ENCODE peak calls at places on chromosomes 1 and 21, in eight cellular contexts. One of them, this sample, is unnamed.

GRCh38 chr1:175267716-175268416 is 75.3 kb upstream of the KIAA0040 start:
- DNase-seq in AG08396: peak; percentile 15
- DNase-seq in T-helper 2 cell: no peak
- DNase-seq in HTR-8/SVneo: no peak
- DNase-seq in NCI-H1930: no peak
- DNase-seq in activated effector memory CD4-positive, alpha-beta T cell treated with Interleukin-2 at 50 U/mL for 16 hours: no peak
- DNase-seq in AG09309: no peak
- DNase-seq in activated B cell treated with CpG ODN at 0.5 μM for 24 hours: no peak
- DNase-seq in this sample: no peak

GRCh38 chr1:197399691-197400521 is 131.9 kb downstream of the CRB1 start:
- DNase-seq in T-helper 2 cell: no peak
- DNase-seq in activated effector memory CD4-positive, alpha-beta T cell treated with Interleukin-2 at 50 U/mL for 16 hours: no peak
- DNase-seq in activated B cell treated with CpG ODN at 0.5 μM for 24 hours: no peak
- DNase-seq in AG08396: peak; percentile 42
- DNase-seq in NCI-H1930: no peak
- DNase-seq in AG09309: no peak
- DNase-seq in HTR-8/SVneo: peak; percentile 44
- DNase-seq in this sample: peak; percentile 25

GRCh38 chr1:242524571-242525359 is at the start of gene PLD5:
- DNase-seq in T-helper 2 cell: no peak
- DNase-seq in NCI-H1930: peak; percentile 48
- DNase-seq in AG09309: no peak
- DNase-seq in HTR-8/SVneo: no peak
- DNase-seq in activated effector memory CD4-positive, alpha-beta T cell treated with Interleukin-2 at 50 U/mL for 16 hours: no peak
- DNase-seq in AG08396: peak; percentile 13
- DNase-seq in activated B cell treated with CpG ODN at 0.5 μM for 24 hours: peak; percentile 15
- DNase-seq in this sample: no peak

GRCh38 chr1:37100310-37100709 is 66.0 kb upstream of the GRIK3 start:
- DNase-seq in AG09309: no peak
- DNase-seq in T-helper 2 cell: no peak
- DNase-seq in activated B cell treated with CpG ODN at 0.5 μM for 24 hours: no peak
- DNase-seq in NCI-H1930: no peak
- DNase-seq in HTR-8/SVneo: no peak
- DNase-seq in AG08396: no peak
- DNase-seq in activated effector memory CD4-positive, alpha-beta T cell treated with Interleukin-2 at 50 U/mL for 16 hours: no peak
- DNase-seq in this sample: no peak

GRCh38 chr21:38861006-38861405 is 55.3 kb downstream of the ETS2 start:
- DNase-seq in NCI-H1930: no peak
- DNase-seq in activated B cell treated with CpG ODN at 0.5 μM for 24 hours: no peak
- DNase-seq in T-helper 2 cell: no peak
- DNase-seq in AG09309: no peak
- DNase-seq in HTR-8/SVneo: no peak
- DNase-seq in AG08396: no peak
- DNase-seq in activated effector memory CD4-positive, alpha-beta T cell treated with Interleukin-2 at 50 U/mL for 16 hours: no peak
- DNase-seq in this sample: no peak

GRCh38 chr1:202638019-202638887 is 72.0 kb downstream of the SYT2 start:
- DNase-seq in AG08396: no peak
- DNase-seq in AG09309: no peak
- DNase-seq in activated effector memory CD4-positive, alpha-beta T cell treated with Interleukin-2 at 50 U/mL for 16 hours: no peak
- DNase-seq in NCI-H1930: no peak
- DNase-seq in activated B cell treated with CpG ODN at 0.5 μM for 24 hours: no peak
- DNase-seq in HTR-8/SVneo: no peak
- DNase-seq in T-helper 2 cell: no peak
- DNase-seq in this sample: no peak

GRCh38 chr1:109912873-109913272 is 2.2 kb downstream of the CSF1 start:
- DNase-seq in T-helper 2 cell: no peak
- DNase-seq in AG08396: peak; percentile 38
- DNase-seq in activated effector memory CD4-positive, alpha-beta T cell treated with Interleukin-2 at 50 U/mL for 16 hours: no peak
- DNase-seq in AG09309: no peak
- DNase-seq in HTR-8/SVneo: no peak
- DNase-seq in NCI-H1930: no peak
- DNase-seq in activated B cell treated with CpG ODN at 0.5 μM for 24 hours: no peak
- DNase-seq in this sample: no peak

GRCh38 chr1:114108741-114109255 is 44.9 kb downstream of the SYT6 start:
- DNase-seq in HTR-8/SVneo: no peak
- DNase-seq in AG08396: no peak
- DNase-seq in activated B cell treated with CpG ODN at 0.5 μM for 24 hours: no peak
- DNase-seq in NCI-H1930: no peak
- DNase-seq in AG09309: no peak
- DNase-seq in activated effector memory CD4-positive, alpha-beta T cell treated with Interleukin-2 at 50 U/mL for 16 hours: no peak
- DNase-seq in T-helper 2 cell: no peak
- DNase-seq in this sample: peak; percentile 56

GRCh38 chr1:198922638-198923430 is 284.0 kb downstream of the PTPRC start:
- DNase-seq in T-helper 2 cell: no peak
- DNase-seq in activated B cell treated with CpG ODN at 0.5 μM for 24 hours: no peak
- DNase-seq in activated effector memory CD4-positive, alpha-beta T cell treated with Interleukin-2 at 50 U/mL for 16 hours: no peak
- DNase-seq in HTR-8/SVneo: no peak
- DNase-seq in NCI-H1930: no peak
- DNase-seq in AG09309: no peak
- DNase-seq in AG08396: no peak
- DNase-seq in this sample: no peak

GRCh38 chr1:114558548-114558947 is 22.9 kb downstream of the BCAS2 start:
- DNase-seq in activated B cell treated with CpG ODN at 0.5 μM for 24 hours: no peak
- DNase-seq in T-helper 2 cell: no peak
- DNase-seq in NCI-H1930: no peak
- DNase-seq in AG09309: no peak
- DNase-seq in activated effector memory CD4-positive, alpha-beta T cell treated with Interleukin-2 at 50 U/mL for 16 hours: no peak
- DNase-seq in HTR-8/SVneo: peak; percentile 6
- DNase-seq in AG08396: no peak
- DNase-seq in this sample: peak; percentile 43

GRCh38 chr1:51516639-51517158 is 2.4 kb downstream of the EPS15 start:
- DNase-seq in activated B cell treated with CpG ODN at 0.5 μM for 24 hours: no peak
- DNase-seq in HTR-8/SVneo: no peak
- DNase-seq in NCI-H1930: no peak
- DNase-seq in activated effector memory CD4-positive, alpha-beta T cell treated with Interleukin-2 at 50 U/mL for 16 hours: no peak
- DNase-seq in AG08396: peak; percentile 8
- DNase-seq in AG09309: no peak
- DNase-seq in T-helper 2 cell: no peak
- DNase-seq in this sample: no peak

GRCh38 chr1:107529511-107530149 is 388.8 kb downstream of the NTNG1 start:
- DNase-seq in AG09309: peak; percentile 31
- DNase-seq in HTR-8/SVneo: peak; percentile 4
- DNase-seq in AG08396: peak; percentile 19
- DNase-seq in T-helper 2 cell: no peak
- DNase-seq in NCI-H1930: peak; percentile 48
- DNase-seq in activated B cell treated with CpG ODN at 0.5 μM for 24 hours: no peak
- DNase-seq in activated effector memory CD4-positive, alpha-beta T cell treated with Interleukin-2 at 50 U/mL for 16 hours: no peak
- DNase-seq in this sample: peak; percentile 70

GRCh38 chr1:77467741-77468140 is 185.9 kb downstream of the AK5 start:
- DNase-seq in NCI-H1930: no peak
- DNase-seq in AG09309: no peak
- DNase-seq in HTR-8/SVneo: no peak
- DNase-seq in activated B cell treated with CpG ODN at 0.5 μM for 24 hours: no peak
- DNase-seq in T-helper 2 cell: no peak
- DNase-seq in activated effector memory CD4-positive, alpha-beta T cell treated with Interleukin-2 at 50 U/mL for 16 hours: no peak
- DNase-seq in AG08396: peak; percentile 14
- DNase-seq in this sample: no peak

GRCh38 chr1:25817840-25818501 is 1.8 kb upstream of the MTFR1L start:
- DNase-seq in AG08396: no peak
- DNase-seq in NCI-H1930: no peak
- DNase-seq in HTR-8/SVneo: no peak
- DNase-seq in activated effector memory CD4-positive, alpha-beta T cell treated with Interleukin-2 at 50 U/mL for 16 hours: no peak
- DNase-seq in T-helper 2 cell: no peak
- DNase-seq in activated B cell treated with CpG ODN at 0.5 μM for 24 hours: no peak
- DNase-seq in AG09309: no peak
- DNase-seq in this sample: no peak

GRCh38 chr1:6614019-6614952 is 755 bp downstream of the PHF13 start:
- DNase-seq in AG09309: no peak
- DNase-seq in T-helper 2 cell: peak; percentile 42
- DNase-seq in NCI-H1930: no peak
- DNase-seq in HTR-8/SVneo: peak; percentile 62
- DNase-seq in activated effector memory CD4-positive, alpha-beta T cell treated with Interleukin-2 at 50 U/mL for 16 hours: peak; percentile 42
- DNase-seq in AG08396: peak; percentile 83
- DNase-seq in activated B cell treated with CpG ODN at 0.5 μM for 24 hours: peak; percentile 62
- DNase-seq in this sample: peak; percentile 84

GRCh38 chr1:15747378-15747777 is 5.1 kb downstream of the TMEM82 start:
- DNase-seq in NCI-H1930: no peak
- DNase-seq in activated B cell treated with CpG ODN at 0.5 μM for 24 hours: no peak
- DNase-seq in HTR-8/SVneo: no peak
- DNase-seq in T-helper 2 cell: no peak
- DNase-seq in AG09309: no peak
- DNase-seq in activated effector memory CD4-positive, alpha-beta T cell treated with Interleukin-2 at 50 U/mL for 16 hours: no peak
- DNase-seq in AG08396: no peak
- DNase-seq in this sample: no peak

GRCh38 chr1:177811461-177811860 is 158.4 kb downstream of the SEC16B start:
- DNase-seq in activated effector memory CD4-positive, alpha-beta T cell treated with Interleukin-2 at 50 U/mL for 16 hours: no peak
- DNase-seq in NCI-H1930: no peak
- DNase-seq in AG08396: no peak
- DNase-seq in HTR-8/SVneo: no peak
- DNase-seq in activated B cell treated with CpG ODN at 0.5 μM for 24 hours: no peak
- DNase-seq in AG09309: no peak
- DNase-seq in T-helper 2 cell: no peak
- DNase-seq in this sample: no peak

GRCh38 chr1:1021010-1021845 is 1.3 kb downstream of the AGRN start:
- DNase-seq in HTR-8/SVneo: no peak
- DNase-seq in AG09309: peak; percentile 17
- DNase-seq in activated effector memory CD4-positive, alpha-beta T cell treated with Interleukin-2 at 50 U/mL for 16 hours: no peak
- DNase-seq in activated B cell treated with CpG ODN at 0.5 μM for 24 hours: no peak
- DNase-seq in NCI-H1930: no peak
- DNase-seq in T-helper 2 cell: no peak
- DNase-seq in AG08396: peak; percentile 84
- DNase-seq in this sample: no peak

GRCh38 chr1:178536844-178537371 is 24.0 kb downstream of the TEX35 start:
- DNase-seq in AG09309: peak; percentile 97
- DNase-seq in AG08396: peak; percentile 93
- DNase-seq in T-helper 2 cell: no peak
- DNase-seq in NCI-H1930: no peak
- DNase-seq in activated effector memory CD4-positive, alpha-beta T cell treated with Interleukin-2 at 50 U/mL for 16 hours: no peak
- DNase-seq in activated B cell treated with CpG ODN at 0.5 μM for 24 hours: no peak
- DNase-seq in HTR-8/SVneo: peak; percentile 73
- DNase-seq in this sample: no peak

GRCh38 chr1:26861286-26861701 is 1.7 kb upstream of the SFN start:
- DNase-seq in AG09309: peak; percentile 14
- DNase-seq in activated B cell treated with CpG ODN at 0.5 μM for 24 hours: no peak
- DNase-seq in activated effector memory CD4-positive, alpha-beta T cell treated with Interleukin-2 at 50 U/mL for 16 hours: no peak
- DNase-seq in T-helper 2 cell: no peak
- DNase-seq in HTR-8/SVneo: peak; percentile 36
- DNase-seq in AG08396: peak; percentile 56
- DNase-seq in NCI-H1930: no peak
- DNase-seq in this sample: no peak

GRCh38 chr1:60564856-60565445 is 491.4 kb upstream of the C1orf87 start:
- DNase-seq in activated B cell treated with CpG ODN at 0.5 μM for 24 hours: no peak
- DNase-seq in HTR-8/SVneo: no peak
- DNase-seq in activated effector memory CD4-positive, alpha-beta T cell treated with Interleukin-2 at 50 U/mL for 16 hours: no peak
- DNase-seq in NCI-H1930: peak; percentile 31
- DNase-seq in AG08396: no peak
- DNase-seq in AG09309: no peak
- DNase-seq in T-helper 2 cell: no peak
- DNase-seq in this sample: no peak

GRCh38 chr1:163538682-163539081 is 216.9 kb downstream of the NUF2 start:
- DNase-seq in NCI-H1930: no peak
- DNase-seq in HTR-8/SVneo: no peak
- DNase-seq in AG08396: no peak
- DNase-seq in activated B cell treated with CpG ODN at 0.5 μM for 24 hours: no peak
- DNase-seq in AG09309: no peak
- DNase-seq in activated effector memory CD4-positive, alpha-beta T cell treated with Interleukin-2 at 50 U/mL for 16 hours: no peak
- DNase-seq in T-helper 2 cell: no peak
- DNase-seq in this sample: no peak

GRCh38 chr21:29453511-29453910 is 154.8 kb downstream of the BACH1 start:
- DNase-seq in NCI-H1930: no peak
- DNase-seq in activated B cell treated with CpG ODN at 0.5 μM for 24 hours: no peak
- DNase-seq in AG08396: no peak
- DNase-seq in T-helper 2 cell: no peak
- DNase-seq in HTR-8/SVneo: no peak
- DNase-seq in AG09309: no peak
- DNase-seq in activated effector memory CD4-positive, alpha-beta T cell treated with Interleukin-2 at 50 U/mL for 16 hours: no peak
- DNase-seq in this sample: no peak

GRCh38 chr1:56577859-56578663 is 1.3 kb downstream of the PLPP3 start:
- DNase-seq in AG09309: no peak
- DNase-seq in T-helper 2 cell: no peak
- DNase-seq in AG08396: peak; percentile 56
- DNase-seq in HTR-8/SVneo: peak; percentile 18
- DNase-seq in activated B cell treated with CpG ODN at 0.5 μM for 24 hours: peak; percentile 43
- DNase-seq in activated effector memory CD4-positive, alpha-beta T cell treated with Interleukin-2 at 50 U/mL for 16 hours: no peak
- DNase-seq in NCI-H1930: peak; percentile 12
- DNase-seq in this sample: peak; percentile 32

GRCh38 chr1:222372221-222372620 is 175.7 kb downstream of the HHIPL2 start:
- DNase-seq in HTR-8/SVneo: no peak
- DNase-seq in T-helper 2 cell: no peak
- DNase-seq in activated effector memory CD4-positive, alpha-beta T cell treated with Interleukin-2 at 50 U/mL for 16 hours: no peak
- DNase-seq in NCI-H1930: no peak
- DNase-seq in activated B cell treated with CpG ODN at 0.5 μM for 24 hours: no peak
- DNase-seq in AG08396: no peak
- DNase-seq in AG09309: no peak
- DNase-seq in this sample: no peak

GRCh38 chr1:219010720-219011119 is 163.0 kb upstream of the LYPLAL1 start:
- DNase-seq in T-helper 2 cell: no peak
- DNase-seq in activated effector memory CD4-positive, alpha-beta T cell treated with Interleukin-2 at 50 U/mL for 16 hours: no peak
- DNase-seq in activated B cell treated with CpG ODN at 0.5 μM for 24 hours: no peak
- DNase-seq in AG08396: no peak
- DNase-seq in HTR-8/SVneo: no peak
- DNase-seq in NCI-H1930: no peak
- DNase-seq in AG09309: no peak
- DNase-seq in this sample: no peak

GRCh38 chr1:41843378-41843777 is 75.3 kb downstream of the HIVEP3 start:
- DNase-seq in HTR-8/SVneo: peak; percentile 8
- DNase-seq in T-helper 2 cell: no peak
- DNase-seq in NCI-H1930: no peak
- DNase-seq in activated effector memory CD4-positive, alpha-beta T cell treated with Interleukin-2 at 50 U/mL for 16 hours: no peak
- DNase-seq in AG09309: peak; percentile 67
- DNase-seq in AG08396: no peak
- DNase-seq in activated B cell treated with CpG ODN at 0.5 μM for 24 hours: no peak
- DNase-seq in this sample: no peak

GRCh38 chr1:119742193-119742592 is 26.5 kb downstream of the HMGCS2 start:
- DNase-seq in activated B cell treated with CpG ODN at 0.5 μM for 24 hours: no peak
- DNase-seq in AG09309: peak; percentile 3
- DNase-seq in NCI-H1930: no peak
- DNase-seq in AG08396: peak; percentile 74
- DNase-seq in HTR-8/SVneo: no peak
- DNase-seq in activated effector memory CD4-positive, alpha-beta T cell treated with Interleukin-2 at 50 U/mL for 16 hours: no peak
- DNase-seq in T-helper 2 cell: no peak
- DNase-seq in this sample: no peak

GRCh38 chr1:197342044-197342565 is 74.1 kb downstream of the CRB1 start:
- DNase-seq in T-helper 2 cell: no peak
- DNase-seq in activated effector memory CD4-positive, alpha-beta T cell treated with Interleukin-2 at 50 U/mL for 16 hours: no peak
- DNase-seq in NCI-H1930: no peak
- DNase-seq in AG09309: no peak
- DNase-seq in activated B cell treated with CpG ODN at 0.5 μM for 24 hours: no peak
- DNase-seq in AG08396: no peak
- DNase-seq in HTR-8/SVneo: no peak
- DNase-seq in this sample: no peak

GRCh38 chr1:207672525-207673130 is 27.7 kb downstream of the CR1L start:
- DNase-seq in activated effector memory CD4-positive, alpha-beta T cell treated with Interleukin-2 at 50 U/mL for 16 hours: no peak
- DNase-seq in HTR-8/SVneo: peak; percentile 46
- DNase-seq in T-helper 2 cell: no peak
- DNase-seq in NCI-H1930: peak; percentile 11
- DNase-seq in AG09309: no peak
- DNase-seq in AG08396: peak; percentile 35
- DNase-seq in activated B cell treated with CpG ODN at 0.5 μM for 24 hours: no peak
- DNase-seq in this sample: peak; percentile 28

GRCh38 chr1:230541306-230541705 is 101.0 kb upstream of the COG2 start:
- DNase-seq in AG08396: no peak
- DNase-seq in T-helper 2 cell: no peak
- DNase-seq in HTR-8/SVneo: no peak
- DNase-seq in activated effector memory CD4-positive, alpha-beta T cell treated with Interleukin-2 at 50 U/mL for 16 hours: no peak
- DNase-seq in activated B cell treated with CpG ODN at 0.5 μM for 24 hours: no peak
- DNase-seq in AG09309: no peak
- DNase-seq in NCI-H1930: no peak
- DNase-seq in this sample: no peak

GRCh38 chr1:116495534-116495933 is 75.3 kb downstream of the CD58 start:
- DNase-seq in NCI-H1930: no peak
- DNase-seq in HTR-8/SVneo: no peak
- DNase-seq in activated B cell treated with CpG ODN at 0.5 μM for 24 hours: no peak
- DNase-seq in AG08396: no peak
- DNase-seq in activated effector memory CD4-positive, alpha-beta T cell treated with Interleukin-2 at 50 U/mL for 16 hours: no peak
- DNase-seq in T-helper 2 cell: no peak
- DNase-seq in AG09309: no peak
- DNase-seq in this sample: no peak

GRCh38 chr1:101162300-101162699 is 74.5 kb upstream of the S1PR1 start:
- DNase-seq in HTR-8/SVneo: no peak
- DNase-seq in activated effector memory CD4-positive, alpha-beta T cell treated with Interleukin-2 at 50 U/mL for 16 hours: no peak
- DNase-seq in activated B cell treated with CpG ODN at 0.5 μM for 24 hours: no peak
- DNase-seq in AG08396: no peak
- DNase-seq in T-helper 2 cell: no peak
- DNase-seq in AG09309: no peak
- DNase-seq in NCI-H1930: no peak
- DNase-seq in this sample: no peak

GRCh38 chr1:151435174-151435573 is 24.1 kb downstream of the POGZ start:
- DNase-seq in NCI-H1930: no peak
- DNase-seq in AG09309: no peak
- DNase-seq in AG08396: no peak
- DNase-seq in activated effector memory CD4-positive, alpha-beta T cell treated with Interleukin-2 at 50 U/mL for 16 hours: no peak
- DNase-seq in HTR-8/SVneo: no peak
- DNase-seq in T-helper 2 cell: no peak
- DNase-seq in activated B cell treated with CpG ODN at 0.5 μM for 24 hours: no peak
- DNase-seq in this sample: no peak